ENCODE peak calls at places on chromosomes 13 and 19, in four cellular contexts. One of them, this sample, is unnamed.

GRCh38 chr13:100916943-100917342 is 242.3 kb upstream of the TMTC4 start:
- DNase-seq in kidney: no peak
- DNase-seq in astrocyte of the spinal cord: no peak
- DNase-seq in heart left ventricle: no peak
- DNase-seq in this sample: no peak

GRCh38 chr19:50239916-50240585 is 36.6 kb downstream of the MYH14 start:
- DNase-seq in kidney: no peak
- DNase-seq in astrocyte of the spinal cord: no peak
- DNase-seq in heart left ventricle: no peak
- DNase-seq in this sample: no peak

GRCh38 chr13:35699181-35699580 is 222.7 kb upstream of the MAB21L1 start:
- DNase-seq in kidney: no peak
- DNase-seq in astrocyte of the spinal cord: peak; percentile 54
- DNase-seq in heart left ventricle: no peak
- DNase-seq in this sample: no peak

GRCh38 chr13:20851844-20852402 is 50.6 kb downstream of the XPO4 start:
- DNase-seq in kidney: no peak
- DNase-seq in astrocyte of the spinal cord: no peak
- DNase-seq in heart left ventricle: no peak
- DNase-seq in this sample: no peak

GRCh38 chr19:4061683-4062575 is 4.8 kb downstream of the ZBTB7A start:
- DNase-seq in kidney: peak; percentile 92
- DNase-seq in astrocyte of the spinal cord: no peak
- DNase-seq in heart left ventricle: no peak
- DNase-seq in this sample: no peak

GRCh38 chr19:32181356-32181920 is 164.0 kb upstream of the ZNF507 start:
- DNase-seq in kidney: no peak
- DNase-seq in astrocyte of the spinal cord: no peak
- DNase-seq in heart left ventricle: no peak
- DNase-seq in this sample: no peak

GRCh38 chr13:79187917-79188699 is 217.9 kb downstream of the RBM26 start:
- DNase-seq in kidney: no peak
- DNase-seq in astrocyte of the spinal cord: no peak
- DNase-seq in heart left ventricle: no peak
- DNase-seq in this sample: no peak

GRCh38 chr19:372306-372890 is 27.8 kb upstream of the MIER2 start:
- DNase-seq in kidney: no peak
- DNase-seq in astrocyte of the spinal cord: peak; percentile 71
- DNase-seq in heart left ventricle: peak; percentile 67
- DNase-seq in this sample: no peak

GRCh38 chr19:55641376-55642152 is 762 bp downstream of the ZNF580 start:
- DNase-seq in kidney: no peak
- DNase-seq in astrocyte of the spinal cord: no peak
- DNase-seq in heart left ventricle: no peak
- DNase-seq in this sample: no peak

GRCh38 chr13:39493966-39494365 is 109.0 kb downstream of the LHFPL6 start:
- DNase-seq in kidney: no peak
- DNase-seq in astrocyte of the spinal cord: no peak
- DNase-seq in heart left ventricle: no peak
- DNase-seq in this sample: no peak

GRCh38 chr19:41175825-41176734 is 16.9 kb upstream of the CYP2S1 start:
- DNase-seq in kidney: peak; percentile 73
- DNase-seq in astrocyte of the spinal cord: peak; percentile 69
- DNase-seq in heart left ventricle: peak; percentile 22
- DNase-seq in this sample: no peak

GRCh38 chr13:36965767-36966166 is 33.4 kb downstream of the ALG5 start:
- DNase-seq in kidney: no peak
- DNase-seq in astrocyte of the spinal cord: peak; percentile 80
- DNase-seq in heart left ventricle: no peak
- DNase-seq in this sample: no peak

GRCh38 chr13:36148436-36148835 is 17.3 kb upstream of the DCLK1 start:
- DNase-seq in kidney: no peak
- DNase-seq in astrocyte of the spinal cord: no peak
- DNase-seq in heart left ventricle: no peak
- DNase-seq in this sample: no peak

GRCh38 chr19:46605356-46605821 is 4.3 kb downstream of the CALM3 start:
- DNase-seq in kidney: peak; percentile 56
- DNase-seq in astrocyte of the spinal cord: no peak
- DNase-seq in heart left ventricle: no peak
- DNase-seq in this sample: no peak

GRCh38 chr13:32940601-32941000 is 75.6 kb upstream of the KL start:
- DNase-seq in kidney: peak; percentile 87
- DNase-seq in astrocyte of the spinal cord: peak; percentile 70
- DNase-seq in heart left ventricle: peak; percentile 13
- DNase-seq in this sample: no peak

GRCh38 chr19:14383898-14384669 is 2.8 kb downstream of the ADGRE5 start:
- DNase-seq in kidney: no peak
- DNase-seq in astrocyte of the spinal cord: peak; percentile 34
- DNase-seq in heart left ventricle: peak; percentile 41
- DNase-seq in this sample: no peak

GRCh38 chr13:100566543-100566942 is 22.0 kb downstream of the GGACT start:
- DNase-seq in kidney: no peak
- DNase-seq in astrocyte of the spinal cord: no peak
- DNase-seq in heart left ventricle: no peak
- DNase-seq in this sample: no peak

GRCh38 chr19:58559275-58560006 is 1.0 kb upstream of the UBE2M start:
- DNase-seq in kidney: peak; percentile 97
- DNase-seq in astrocyte of the spinal cord: peak; percentile 90
- DNase-seq in heart left ventricle: peak; percentile 93
- DNase-seq in this sample: peak; percentile 76

GRCh38 chr13:94710881-94711560 is 1.3 kb downstream of the SOX21 start:
- DNase-seq in kidney: peak; percentile 68
- DNase-seq in astrocyte of the spinal cord: peak; percentile 11
- DNase-seq in heart left ventricle: no peak
- DNase-seq in this sample: no peak

GRCh38 chr19:44747739-44748425 is 626 bp upstream of the BCL3 start:
- DNase-seq in kidney: peak; percentile 93
- DNase-seq in astrocyte of the spinal cord: peak; percentile 71
- DNase-seq in heart left ventricle: peak; percentile 73
- DNase-seq in this sample: no peak

GRCh38 chr19:40592170-40592569 is 9.0 kb upstream of the LTBP4 start:
- DNase-seq in kidney: no peak
- DNase-seq in astrocyte of the spinal cord: peak; percentile 68
- DNase-seq in heart left ventricle: no peak
- DNase-seq in this sample: no peak

GRCh38 chr13:83499286-83499685 is 383.0 kb downstream of the SLITRK1 start:
- DNase-seq in kidney: no peak
- DNase-seq in astrocyte of the spinal cord: peak; percentile 55
- DNase-seq in heart left ventricle: no peak
- DNase-seq in this sample: no peak

GRCh38 chr19:23002690-23003422 is at the start of gene ZNF728:
- DNase-seq in kidney: no peak
- DNase-seq in astrocyte of the spinal cord: no peak
- DNase-seq in heart left ventricle: peak; percentile 83
- DNase-seq in this sample: no peak

DNA sequence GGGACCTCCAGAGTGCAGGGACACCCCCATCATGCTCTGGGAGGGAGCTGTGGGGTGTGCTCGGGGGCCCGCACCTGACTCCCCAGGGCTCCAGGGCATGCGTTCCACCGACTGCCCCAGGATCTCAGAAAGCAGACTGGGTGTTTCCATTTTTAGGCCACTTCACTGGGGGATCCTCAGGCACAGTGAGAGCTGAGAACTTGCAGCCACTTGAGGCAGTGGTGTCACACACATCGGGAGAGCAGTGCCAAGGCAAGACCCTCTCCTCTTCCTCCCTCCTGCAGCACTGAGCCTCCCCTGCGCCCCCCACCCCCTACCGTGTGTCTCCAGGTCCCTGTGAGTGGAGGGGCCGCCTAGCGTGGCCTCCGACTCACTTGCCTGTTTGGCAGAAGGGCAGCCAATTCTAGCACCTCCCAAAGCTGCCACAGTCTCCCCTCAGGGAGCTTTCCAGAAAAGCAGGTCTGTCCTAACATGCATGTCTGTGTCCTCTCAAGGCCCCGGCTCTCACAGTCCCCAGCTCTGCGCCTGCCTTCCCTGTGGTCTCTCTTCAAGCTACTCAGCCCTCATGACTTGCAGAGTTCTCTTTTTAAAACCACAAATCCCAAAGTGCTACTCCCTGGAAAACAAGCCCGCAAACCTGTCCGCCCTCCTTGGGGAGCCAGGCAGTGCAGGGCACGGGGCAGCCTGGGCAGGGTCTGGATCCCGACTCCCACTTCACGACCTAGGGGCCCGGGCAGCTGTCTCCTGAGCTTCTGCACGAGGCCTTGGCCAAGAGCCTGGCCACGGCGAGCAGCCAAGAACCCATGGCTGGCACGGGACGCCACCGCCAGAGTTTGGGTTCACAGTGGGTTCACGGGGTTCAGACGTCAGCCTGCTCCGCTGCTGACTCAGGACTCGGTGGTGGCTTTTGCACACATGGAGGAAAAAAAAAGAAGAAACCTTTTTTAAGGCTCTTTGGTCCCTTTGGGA is 94.1 kb downstream of the STK24 start:
- DNase-seq in kidney: peak; percentile 83
- DNase-seq in astrocyte of the spinal cord: peak; percentile 77
- DNase-seq in heart left ventricle: peak; percentile 77
- DNase-seq in this sample: no peak
- H3K4me3 ChIP-seq in kidney: peak overlapping the region; percentile 25
- H3K4me3 ChIP-seq in astrocyte of the spinal cord: no peak overlapping the region
- H3K4me3 ChIP-seq in heart left ventricle: no peak overlapping the region
- H3K4me3 ChIP-seq in this sample: no peak overlapping the region

GRCh38 chr19:2043864-2044708 is 7.0 kb downstream of the MKNK2 start:
- DNase-seq in kidney: peak; percentile 70
- DNase-seq in astrocyte of the spinal cord: no peak
- DNase-seq in heart left ventricle: no peak
- DNase-seq in this sample: no peak
- TF ChIP-seq CTCF in kidney: no peak
- TF ChIP-seq CTCF in astrocyte of the spinal cord: no peak
- TF ChIP-seq CTCF in heart left ventricle: no peak
- TF ChIP-seq CTCF in this sample: no peak

DNA sequence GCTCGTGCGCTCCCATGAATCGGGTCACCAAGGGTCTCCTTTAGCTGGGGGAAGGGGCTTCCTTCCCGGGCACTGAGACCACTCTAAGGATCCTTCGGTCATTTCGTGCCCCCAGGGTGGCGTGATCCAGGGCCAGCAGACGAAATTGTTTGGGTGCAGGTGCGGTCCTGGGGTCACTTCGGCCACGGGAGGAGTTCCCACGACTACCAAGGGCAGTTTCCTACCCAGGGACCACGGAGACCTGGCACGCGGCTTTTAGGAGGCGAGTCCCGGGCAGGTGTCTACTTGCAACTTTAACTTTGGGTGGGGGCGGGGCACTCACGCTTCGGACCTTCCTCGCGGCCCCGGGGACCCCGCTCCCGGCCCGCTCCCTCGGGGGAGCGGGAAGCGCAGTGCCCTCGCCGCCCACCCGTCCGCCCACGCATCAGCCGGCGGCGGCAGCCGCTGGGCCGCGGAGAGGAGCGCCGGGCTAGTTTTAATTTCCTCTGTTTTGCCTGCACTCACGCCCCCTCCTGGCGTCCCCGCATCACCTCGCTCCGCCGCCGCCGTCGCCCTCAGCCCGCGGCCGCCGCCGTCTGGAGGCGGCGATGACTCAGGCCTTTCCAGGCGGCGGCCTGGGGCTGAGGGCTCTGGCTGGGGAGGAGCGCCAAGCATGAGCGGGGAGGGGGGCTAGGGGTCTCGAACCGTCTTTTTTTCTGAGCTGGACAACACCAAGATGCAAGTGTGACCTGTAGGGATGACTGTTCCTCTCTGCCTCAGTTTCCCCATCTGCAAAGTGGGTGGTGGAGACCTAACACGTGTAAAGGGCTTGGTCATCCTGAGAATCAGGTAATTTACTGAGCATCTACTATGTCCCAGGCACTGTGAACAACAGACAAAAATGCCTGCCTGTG is 21.8 kb downstream of the OLFM2 start:
- DNase-seq in kidney: peak; percentile 86
- DNase-seq in astrocyte of the spinal cord: peak; percentile 80
- DNase-seq in heart left ventricle: peak; percentile 65
- DNase-seq in this sample: no peak
- H3K4me3 ChIP-seq in kidney: peak overlapping the region; percentile 47
- H3K4me3 ChIP-seq in astrocyte of the spinal cord: peak overlapping the region; percentile 34
- H3K4me3 ChIP-seq in heart left ventricle: peak overlapping the region; percentile 37
- H3K4me3 ChIP-seq in this sample: peak overlapping the region; percentile 43

GRCh38 chr19:36215276-36216171 is 618 bp downstream of the ZNF146 start:
- DNase-seq in kidney: no peak
- DNase-seq in astrocyte of the spinal cord: peak; percentile 60
- DNase-seq in heart left ventricle: no peak
- DNase-seq in this sample: no peak

GRCh38 chr19:36212895-36213294 is 1.6 kb downstream of the ZNF565 start:
- DNase-seq in kidney: no peak
- DNase-seq in astrocyte of the spinal cord: no peak
- DNase-seq in heart left ventricle: no peak
- DNase-seq in this sample: no peak

GRCh38 chr19:36213793-36214387 is 575 bp downstream of the ZNF565 start:
- DNase-seq in kidney: no peak
- DNase-seq in astrocyte of the spinal cord: no peak
- DNase-seq in heart left ventricle: no peak
- DNase-seq in this sample: peak; percentile 25

GRCh38 chr19:36210497-36210896 is 4.0 kb downstream of the ZNF565 start:
- DNase-seq in kidney: no peak
- DNase-seq in astrocyte of the spinal cord: no peak
- DNase-seq in heart left ventricle: no peak
- DNase-seq in this sample: no peak

GRCh38 chr19:36214388-36215275 is at the start of the genes ZNF146 and ZNF565:
- DNase-seq in kidney: peak; percentile 99
- DNase-seq in astrocyte of the spinal cord: peak; percentile 99
- DNase-seq in heart left ventricle: peak; percentile 97
- DNase-seq in this sample: peak; percentile 98
- TF ChIP-seq CTCF in kidney: peak; percentile 19
- TF ChIP-seq CTCF in astrocyte of the spinal cord: no peak
- TF ChIP-seq CTCF in heart left ventricle: peak; percentile 6
- TF ChIP-seq CTCF in this sample: no peak

DNA sequence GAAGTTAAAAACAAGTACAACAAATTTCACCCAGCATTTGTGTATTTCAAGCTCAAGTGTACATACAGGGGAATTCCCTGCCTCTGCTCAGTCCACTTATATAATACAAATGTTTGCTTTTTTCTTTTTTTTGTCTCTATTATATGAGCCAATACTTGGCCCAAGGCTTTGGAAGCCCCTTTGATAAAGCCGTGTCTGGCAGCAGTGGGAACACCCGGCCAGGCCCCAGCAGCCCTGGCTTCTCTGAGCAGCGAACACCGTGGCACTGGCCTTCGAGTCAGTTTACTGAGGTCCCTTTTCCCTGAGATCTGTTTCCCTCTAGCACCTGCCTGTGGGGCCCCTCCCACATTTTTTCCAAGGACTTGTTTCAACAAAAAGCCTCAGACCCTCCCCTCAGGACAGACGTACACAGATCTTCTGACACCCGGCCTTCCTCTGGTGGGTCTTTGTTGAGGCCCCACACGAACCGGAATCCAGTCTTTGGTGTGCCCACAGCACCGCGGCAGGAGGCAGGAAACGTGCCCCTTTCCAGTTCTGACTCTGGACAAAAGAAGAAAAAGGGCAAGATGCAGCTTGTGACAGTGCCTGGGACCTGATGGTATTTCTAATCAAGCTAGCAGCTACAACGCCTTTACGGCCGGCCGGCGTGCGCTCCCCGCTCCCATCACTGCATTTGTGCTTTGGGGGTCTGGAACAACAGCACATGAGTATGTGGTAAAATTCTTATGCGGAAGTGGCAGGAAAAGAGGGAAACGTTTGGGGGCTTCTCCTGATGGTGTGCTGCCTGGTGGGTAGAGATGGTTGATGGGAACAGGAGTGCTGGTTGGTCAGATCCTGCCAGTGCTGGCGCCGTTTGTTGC is 13.8 kb downstream of the SIPA1L3 start:
- DNase-seq in kidney: no peak
- DNase-seq in astrocyte of the spinal cord: no peak
- DNase-seq in heart left ventricle: no peak
- DNase-seq in this sample: no peak
- H3K4me3 ChIP-seq in kidney: no peak overlapping the region
- H3K4me3 ChIP-seq in astrocyte of the spinal cord: no peak overlapping the region
- H3K4me3 ChIP-seq in heart left ventricle: no peak overlapping the region
- H3K4me3 ChIP-seq in this sample: no peak overlapping the region

This sample was measured in GM12864.